ENCODE peak calls at places on chromosomes 3 and 15, in five cellular contexts. B is tibial artery, U is PC-3, P is pancreas, E is IMR-90. Q is an unnamed sample.
A peak's percentile ranks its signal among the peaks of the same experiment; 100 is the strongest.

GRCh38 chr3:149114458-149114857 is 15.0 kb upstream of the HPS3 start:
- DNase-seq in U (no peak), P (no peak), E (no peak), B (no peak), Q (no peak)

GRCh38 chr15:97316362-97316761 is 644.1 kb upstream of the ARRDC4 start:
- DNase-seq in P (no peak), U (no peak), E (no peak), B (no peak), Q (no peak)

GRCh38 chr3:21357241-21357640 is 393.8 kb downstream of the ZNF385D start:
- DNase-seq in P (no peak), E (no peak), B (no peak), U (no peak), Q (no peak)

GRCh38 chr15:29066310-29066709 is 180.5 kb downstream of the APBA2 start:
- DNase-seq in P (no peak), E (no peak), B (no peak), U (no peak), Q (no peak)

GRCh38 chr3:51942603-51943450 is 664 bp downstream of the PARP3 start:
- DNase-seq in E (peak; percentile 52), U (peak; percentile 70), B (peak; percentile 78), P (peak; percentile 73), Q (peak; percentile 70)

GRCh38 chr3:140552898-140553297 is 125.0 kb upstream of the TRIM42 start:
- DNase-seq in P (no peak), E (no peak), U (peak; percentile 56), B (no peak), Q (no peak)

GRCh38 chr3:56916697-56917336 is 115.1 kb upstream of the ARHGEF3 start:
- DNase-seq in P (no peak), B (no peak), E (no peak), U (no peak), Q (no peak)

GRCh38 chr3:197522881-197523342 is 32.9 kb downstream of the BDH1 start:
- DNase-seq in E (peak; percentile 19), U (no peak), P (no peak), B (no peak), Q (no peak)

GRCh38 chr15:25183581-25184330 is 229.0 kb downstream of the SNRPN start:
- DNase-seq in P (peak; percentile 44), E (no peak), B (peak; percentile 28), U (no peak), Q (no peak)

GRCh38 chr3:103126111-103126510 is 691.3 kb downstream of the ZPLD1 start:
- DNase-seq in B (no peak), U (no peak), P (no peak), E (no peak), Q (no peak)

GRCh38 chr3:122993573-122993972 is 34.0 kb downstream of the SEMA5B start:
- DNase-seq in P (no peak), E (no peak), U (no peak), B (no peak), Q (no peak)

GRCh38 chr3:68909719-68910118 is 22.6 kb downstream of the TAFA4 start:
- DNase-seq in E (no peak), U (no peak), B (no peak), P (no peak), Q (no peak)

GRCh38 chr3:127170794-127171193 is 22.1 kb upstream of the PRR23E start:
- DNase-seq in P (no peak), U (peak; percentile 19), B (peak; percentile 50), E (peak; percentile 64), Q (no peak)

GRCh38 chr3:136366289-136366688 is 116.1 kb downstream of the PCCB start:
- DNase-seq in P (no peak), U (no peak), B (no peak), E (peak; percentile 68), Q (no peak)

GRCh38 chr15:77617507-77618285 is 15.0 kb downstream of the LINGO1 start:
- DNase-seq in P (no peak), B (no peak), U (peak; percentile 29), E (no peak), Q (no peak)

GRCh38 chr3:22685598-22685997 is 517.5 kb upstream of the UBE2E2 start:
- DNase-seq in P (no peak), E (no peak), B (no peak), U (peak; percentile 60), Q (no peak)

GRCh38 chr3:15064299-15064834 is 748 bp downstream of the MRPS25 start:
- DNase-seq in B (no peak), P (no peak), U (peak; percentile 32), E (peak; percentile 25), Q (no peak)

GRCh38 chr3:142958707-142959106 is 4.8 kb downstream of the PAQR9 start:
- DNase-seq in B (no peak), P (no peak), U (peak; percentile 88), E (peak; percentile 49), Q (no peak)

GRCh38 chr15:60899322-60899966 is 329.7 kb downstream of the RORA start:
- DNase-seq in P (no peak), E (no peak), U (no peak), B (no peak), Q (no peak)

GRCh38 chr3:43503067-43503728 is 118.6 kb downstream of the ANO10 start:
- DNase-seq in U (peak; percentile 77), E (peak; percentile 46), P (no peak), B (no peak), Q (no peak)

GRCh38 chr3:150256336-150256735 is 151.8 kb upstream of the TSC22D2 start:
- DNase-seq in U (no peak), P (no peak), B (no peak), E (no peak), Q (no peak)

GRCh38 chr15:23642413-23643044 is 5.1 kb downstream of the MAGEL2 start:
- DNase-seq in P (peak; percentile 75), U (peak; percentile 78), B (no peak), E (peak; percentile 51), Q (no peak)

GRCh38 chr15:41490355-41490754 is 3.3 kb upstream of the ITPKA start:
- DNase-seq in E (peak; percentile 99), U (peak; percentile 94), B (no peak), P (no peak), Q (no peak)

GRCh38 chr3:188233320-188233719 is 79.4 kb downstream of the LPP start:
- DNase-seq in P (no peak), E (peak; percentile 78), U (peak; percentile 52), B (peak; percentile 39), Q (no peak)
- H3K4me1 ChIP-seq in P (peaks cover 4% of the 10 kb centered on the region), E (peaks cover 19% of the 10 kb centered on the region), U (peaks cover 57% of the 10 kb centered on the region), B (no peaks in the 10 kb centered on the region), Q (no peaks in the 10 kb centered on the region)

GRCh38 chr15:48470096-48470495 is 138.9 kb downstream of the DUT start:
- DNase-seq in P (no peak), U (no peak), B (no peak), E (no peak), Q (no peak)
- H3K36me3 ChIP-seq in P (no peaks in the 10 kb centered on the region), U (no peaks in the 10 kb centered on the region), B (peaks cover 87% of the 10 kb centered on the region), E (peaks cover 59% of the 10 kb centered on the region), Q (no peaks in the 10 kb centered on the region)

DNA sequence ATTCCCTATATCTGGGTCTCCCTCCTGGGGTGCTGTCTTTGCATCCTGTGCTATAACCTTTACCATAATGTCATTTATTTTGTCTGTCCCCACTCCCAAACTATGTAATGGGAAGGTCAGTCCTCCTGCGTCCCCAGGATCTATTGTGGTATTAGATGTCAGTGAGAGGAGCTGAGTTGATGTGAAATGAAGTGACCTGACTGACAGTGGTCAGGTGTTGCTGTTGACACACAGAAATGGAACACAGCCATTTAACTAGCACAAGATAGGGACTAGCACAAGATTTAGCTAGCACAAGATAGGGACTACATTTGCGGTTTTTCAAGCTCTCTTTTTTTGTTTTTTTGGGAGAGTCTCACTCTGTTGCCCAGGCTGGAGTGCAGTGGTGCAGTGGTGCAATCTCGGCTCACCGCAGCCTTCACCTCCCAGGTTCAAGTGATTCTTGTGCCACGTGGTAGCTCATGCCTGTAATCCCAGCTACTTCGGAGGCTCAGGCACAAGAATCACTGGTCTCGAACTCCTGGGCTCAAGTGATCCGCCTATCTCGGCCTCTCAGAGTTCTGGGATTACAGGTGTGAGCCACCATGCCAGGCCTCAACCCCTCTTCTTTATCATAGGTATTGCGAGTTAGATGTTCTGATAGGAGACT is 5.2 kb downstream of the NGRN start:
- DNase-seq in P (no peak), U (no peak), E (no peak), B (no peak), Q (no peak)
- H3K4me1 ChIP-seq in P (peaks cover 10% of the 10 kb centered on the region), U (peaks cover 25% of the 10 kb centered on the region), E (peaks cover 3% of the 10 kb centered on the region), B (no peaks in the 10 kb centered on the region), Q (peaks cover 43% of the 10 kb centered on the region)

DNA sequence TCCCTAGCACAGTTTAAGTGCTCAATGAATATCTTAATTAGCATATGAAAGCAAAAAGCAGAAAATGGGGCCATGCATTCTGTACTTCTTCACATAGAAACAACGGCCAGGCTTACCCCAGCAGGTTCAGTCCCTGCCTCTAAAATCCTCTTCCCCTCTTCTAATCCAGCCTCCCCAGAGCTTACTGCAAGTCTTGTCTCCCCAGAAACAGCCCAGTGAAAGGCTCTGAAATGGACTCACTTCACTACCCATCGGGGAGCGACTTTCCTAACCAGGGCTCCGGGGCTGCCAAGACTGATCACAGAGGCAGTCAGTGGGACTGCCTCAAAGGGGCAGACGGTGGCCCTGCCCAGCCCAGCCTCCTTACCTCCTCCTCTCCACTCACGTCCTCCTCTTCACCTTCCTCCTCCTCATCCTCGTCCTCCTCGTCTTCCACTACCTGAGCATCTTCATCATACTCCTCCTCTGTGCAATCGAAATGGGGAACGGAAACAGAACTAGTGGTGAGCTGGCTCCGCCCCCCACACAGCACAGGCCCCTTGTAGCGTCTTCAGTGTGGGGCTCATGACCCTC is 38.0 kb downstream of the ANP32A start:
- DNase-seq in P (no peak), E (no peak), U (no peak), B (peak; percentile 59), Q (no peak)
- H3K36me3 ChIP-seq in P (no peaks in the 10 kb centered on the region), E (peaks cover 56% of the 10 kb centered on the region), U (peaks cover 58% of the 10 kb centered on the region), B (peaks cover 61% of the 10 kb centered on the region), Q (peaks cover 38% of the 10 kb centered on the region)

GRCh38 chr3:16511561-16512434 is 1.7 kb downstream of the RFTN1 start:
- DNase-seq in U (no peak), E (peak; percentile 92), B (peak; percentile 84), P (no peak), Q (peak; percentile 60)
- H3K4me1 ChIP-seq in U (peaks cover 4% of the 10 kb centered on the region), E (peaks cover 19% of the 10 kb centered on the region), B (no peaks in the 10 kb centered on the region), P (no peaks in the 10 kb centered on the region), Q (peaks cover 84% of the 10 kb centered on the region)

GRCh38 chr15:66326051-66326450 is 30.4 kb downstream of the TIPIN start:
- DNase-seq in U (no peak), E (no peak), P (no peak), B (no peak), Q (no peak)
- H3K36me3 ChIP-seq in U (peaks cover 21% of the 10 kb centered on the region), E (peaks cover 25% of the 10 kb centered on the region), P (peaks cover 3% of the 10 kb centered on the region), B (peaks cover 95% of the 10 kb centered on the region), Q (peaks cover 36% of the 10 kb centered on the region)

GRCh38 chr3:134374791-134375541 is 719 bp upstream of the AMOTL2 start:
- DNase-seq in P (peak; percentile 79), U (peak; percentile 78), E (no peak), B (no peak), Q (no peak)
- H3K4me1 ChIP-seq in P (no peaks in the 10 kb centered on the region), U (peaks cover 58% of the 10 kb centered on the region), E (peaks cover 22% of the 10 kb centered on the region), B (peaks cover 15% of the 10 kb centered on the region), Q (peaks cover 10% of the 10 kb centered on the region)

GRCh38 chr3:193640728-193641127 is 47.7 kb downstream of the OPA1 start:
- DNase-seq in B (no peak), U (no peak), P (no peak), E (peak; percentile 48), Q (no peak)
- H3K36me3 ChIP-seq in B (peaks cover 65% of the 10 kb centered on the region), U (peaks cover 68% of the 10 kb centered on the region), P (peaks cover 6% of the 10 kb centered on the region), E (peaks cover 18% of the 10 kb centered on the region), Q (peaks cover 26% of the 10 kb centered on the region)